ENCODE peak calls at places on chromosomes 13 and 19, in seven cellular contexts. One of them, this sample, is unnamed. For H3K4me1 and H3K27me3, the result is how much of the 10 kb centered on the place peaks cover.

GRCh38 chr19:18725755-18726416 is 42.4 kb downstream of the CRTC1 start:
- DNase-seq in uterus: peak
- DNase-seq in heart left ventricle: no peak
- DNase-seq in ovary: peak
- DNase-seq in esophagus squamous epithelium: no peak
- DNase-seq in lower lobe of right lung: no peak
- DNase-seq in cardiac muscle cell: no peak
- DNase-seq in this sample: no peak

GRCh38 chr19:11342429-11342828 is 3.0 kb upstream of the RAB3D start:
- DNase-seq in heart left ventricle: no peak
- DNase-seq in lower lobe of right lung: no peak
- DNase-seq in esophagus squamous epithelium: no peak
- DNase-seq in uterus: no peak
- DNase-seq in cardiac muscle cell: no peak
- DNase-seq in ovary: no peak
- DNase-seq in this sample: no peak

GRCh38 chr13:99766641-99767045 is 204.9 kb downstream of the ZIC5 start:
- DNase-seq in ovary: no peak
- DNase-seq in uterus: no peak
- DNase-seq in lower lobe of right lung: no peak
- DNase-seq in cardiac muscle cell: no peak
- DNase-seq in heart left ventricle: no peak
- DNase-seq in esophagus squamous epithelium: no peak
- DNase-seq in this sample: no peak

GRCh38 chr13:27644302-27644701 is 22.6 kb downstream of the POLR1D start:
- DNase-seq in esophagus squamous epithelium: no peak
- DNase-seq in cardiac muscle cell: no peak
- DNase-seq in ovary: no peak
- DNase-seq in lower lobe of right lung: no peak
- DNase-seq in uterus: no peak
- DNase-seq in heart left ventricle: no peak
- DNase-seq in this sample: no peak

GRCh38 chr19:5983367-5983955 is 5.5 kb upstream of the RANBP3 start:
- DNase-seq in lower lobe of right lung: no peak
- DNase-seq in esophagus squamous epithelium: no peak
- DNase-seq in uterus: no peak
- DNase-seq in heart left ventricle: no peak
- DNase-seq in cardiac muscle cell: no peak
- DNase-seq in ovary: no peak
- DNase-seq in this sample: no peak

GRCh38 chr19:48513289-48514122 is 1.9 kb upstream of the LMTK3 start:
- DNase-seq in cardiac muscle cell: peak
- DNase-seq in heart left ventricle: no peak
- DNase-seq in lower lobe of right lung: peak
- DNase-seq in ovary: peak
- DNase-seq in uterus: peak
- DNase-seq in esophagus squamous epithelium: no peak
- DNase-seq in this sample: peak

GRCh38 chr13:68810660-68811059 is 1297.0 kb upstream of the ATXN8OS start:
- DNase-seq in uterus: no peak
- DNase-seq in esophagus squamous epithelium: no peak
- DNase-seq in ovary: no peak
- DNase-seq in cardiac muscle cell: peak
- DNase-seq in lower lobe of right lung: no peak
- DNase-seq in heart left ventricle: no peak
- DNase-seq in this sample: no peak

GRCh38 chr19:48962029-48962848 is 2.9 kb upstream of the FTL start:
- DNase-seq in uterus: no peak
- DNase-seq in cardiac muscle cell: no peak
- DNase-seq in esophagus squamous epithelium: no peak
- DNase-seq in ovary: peak
- DNase-seq in heart left ventricle: peak
- DNase-seq in lower lobe of right lung: peak
- DNase-seq in this sample: peak

GRCh38 chr19:32318884-32319520 is 26.4 kb upstream of the ZNF507 start:
- DNase-seq in uterus: no peak
- DNase-seq in lower lobe of right lung: no peak
- DNase-seq in ovary: no peak
- DNase-seq in heart left ventricle: no peak
- DNase-seq in cardiac muscle cell: peak
- DNase-seq in esophagus squamous epithelium: no peak
- DNase-seq in this sample: no peak

GRCh38 chr19:30066781-30067759 is 125.0 kb downstream of the URI1 start:
- DNase-seq in ovary: no peak
- DNase-seq in heart left ventricle: no peak
- DNase-seq in lower lobe of right lung: peak
- DNase-seq in cardiac muscle cell: no peak
- DNase-seq in esophagus squamous epithelium: no peak
- DNase-seq in uterus: no peak
- DNase-seq in this sample: peak

GRCh38 chr19:6833166-6833790 is 54.1 kb upstream of the ADGRE1 start:
- DNase-seq in cardiac muscle cell: no peak
- DNase-seq in lower lobe of right lung: no peak
- DNase-seq in uterus: no peak
- DNase-seq in heart left ventricle: no peak
- DNase-seq in ovary: no peak
- DNase-seq in esophagus squamous epithelium: no peak
- DNase-seq in this sample: no peak

GRCh38 chr19:48770223-48770622 is 14.9 kb downstream of the FGF21 start:
- DNase-seq in lower lobe of right lung: no peak
- DNase-seq in cardiac muscle cell: no peak
- DNase-seq in uterus: no peak
- DNase-seq in heart left ventricle: no peak
- DNase-seq in ovary: no peak
- DNase-seq in esophagus squamous epithelium: no peak
- DNase-seq in this sample: no peak

GRCh38 chr13:97568850-97569249 is 134.9 kb downstream of the RAP2A start:
- DNase-seq in cardiac muscle cell: no peak
- DNase-seq in uterus: no peak
- DNase-seq in esophagus squamous epithelium: no peak
- DNase-seq in lower lobe of right lung: no peak
- DNase-seq in ovary: no peak
- DNase-seq in heart left ventricle: no peak
- DNase-seq in this sample: no peak

GRCh38 chr13:90808838-90809237 is 538.6 kb upstream of the MIR17HG start:
- DNase-seq in lower lobe of right lung: no peak
- DNase-seq in ovary: no peak
- DNase-seq in heart left ventricle: no peak
- DNase-seq in esophagus squamous epithelium: no peak
- DNase-seq in uterus: no peak
- DNase-seq in cardiac muscle cell: no peak
- DNase-seq in this sample: no peak

GRCh38 chr19:6223461-6224307 is 56.1 kb downstream of the MLLT1 start:
- DNase-seq in ovary: no peak
- DNase-seq in lower lobe of right lung: no peak
- DNase-seq in esophagus squamous epithelium: no peak
- DNase-seq in heart left ventricle: no peak
- DNase-seq in cardiac muscle cell: no peak
- DNase-seq in uterus: no peak
- DNase-seq in this sample: no peak

GRCh38 chr13:46491641-46492040 is 61.3 kb upstream of the LRCH1 start:
- DNase-seq in heart left ventricle: no peak
- DNase-seq in lower lobe of right lung: no peak
- DNase-seq in uterus: no peak
- DNase-seq in cardiac muscle cell: no peak
- DNase-seq in esophagus squamous epithelium: no peak
- DNase-seq in ovary: no peak
- DNase-seq in this sample: no peak

GRCh38 chr19:49631279-49631588 is 8.7 kb downstream of the RRAS start:
- DNase-seq in uterus: no peak
- DNase-seq in esophagus squamous epithelium: no peak
- DNase-seq in ovary: no peak
- DNase-seq in cardiac muscle cell: no peak
- DNase-seq in heart left ventricle: no peak
- DNase-seq in lower lobe of right lung: no peak
- DNase-seq in this sample: no peak

GRCh38 chr19:31597616-31598015 is 248.4 kb upstream of the TSHZ3 start:
- DNase-seq in heart left ventricle: no peak
- DNase-seq in lower lobe of right lung: no peak
- DNase-seq in cardiac muscle cell: no peak
- DNase-seq in uterus: no peak
- DNase-seq in ovary: no peak
- DNase-seq in esophagus squamous epithelium: no peak
- DNase-seq in this sample: no peak

GRCh38 chr19:1954547-1954946 is 13.6 kb downstream of the CSNK1G2 start:
- DNase-seq in esophagus squamous epithelium: no peak
- DNase-seq in lower lobe of right lung: no peak
- DNase-seq in heart left ventricle: no peak
- DNase-seq in ovary: no peak
- DNase-seq in cardiac muscle cell: no peak
- DNase-seq in uterus: no peak
- DNase-seq in this sample: no peak

GRCh38 chr19:1955171-1956142 is 14.5 kb downstream of the CSNK1G2 start:
- DNase-seq in esophagus squamous epithelium: no peak
- DNase-seq in cardiac muscle cell: no peak
- DNase-seq in uterus: no peak
- DNase-seq in ovary: no peak
- DNase-seq in heart left ventricle: no peak
- DNase-seq in lower lobe of right lung: no peak
- DNase-seq in this sample: no peak

GRCh38 chr19:1956143-1956537 is 15.2 kb downstream of the CSNK1G2 start:
- DNase-seq in heart left ventricle: no peak
- DNase-seq in lower lobe of right lung: no peak
- DNase-seq in esophagus squamous epithelium: no peak
- DNase-seq in cardiac muscle cell: no peak
- DNase-seq in uterus: no peak
- DNase-seq in ovary: no peak
- DNase-seq in this sample: no peak

GRCh38 chr19:1957562-1958248 is 16.7 kb downstream of the CSNK1G2 start:
- DNase-seq in ovary: no peak
- DNase-seq in heart left ventricle: no peak
- DNase-seq in esophagus squamous epithelium: no peak
- DNase-seq in cardiac muscle cell: no peak
- DNase-seq in uterus: no peak
- DNase-seq in lower lobe of right lung: no peak
- DNase-seq in this sample: no peak

DNA sequence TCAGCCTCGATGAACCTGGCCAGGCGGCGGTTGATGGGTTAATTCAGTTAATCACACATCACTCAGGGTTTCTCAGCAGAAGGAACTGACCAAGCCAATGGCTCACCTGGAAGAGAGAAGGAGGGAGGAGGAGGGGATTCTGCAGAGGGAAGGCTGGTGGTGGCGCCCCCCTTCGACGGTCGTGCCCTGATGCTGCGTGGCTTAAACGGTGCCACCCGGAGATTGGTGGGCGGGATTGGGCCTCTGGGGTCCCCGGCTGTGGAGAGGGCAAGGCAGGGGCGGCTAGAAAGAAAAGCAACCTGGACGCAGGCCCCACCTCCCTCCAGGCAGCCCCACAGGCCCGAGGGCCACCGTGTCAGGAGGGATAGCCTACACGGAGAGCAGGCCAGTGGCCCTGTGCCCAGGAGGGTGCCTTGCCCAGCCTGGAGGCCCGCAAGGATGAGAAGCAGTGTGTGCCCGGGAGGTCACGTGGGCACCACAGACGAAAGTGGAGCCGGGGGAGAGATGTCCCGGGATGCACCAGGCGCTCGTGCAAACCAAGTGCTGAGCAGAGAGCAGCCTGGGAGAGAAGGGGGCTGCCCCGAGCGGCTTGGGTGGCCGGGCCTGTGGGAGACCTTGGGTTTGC is 16.0 kb downstream of the CSNK1G2 start:
- DNase-seq in lower lobe of right lung: no peak
- DNase-seq in ovary: no peak
- DNase-seq in heart left ventricle: no peak
- DNase-seq in esophagus squamous epithelium: no peak
- DNase-seq in cardiac muscle cell: no peak
- DNase-seq in uterus: no peak
- DNase-seq in this sample: no peak
- TF ChIP-seq CTCF in lower lobe of right lung: no peak
- TF ChIP-seq CTCF in ovary: no peak
- TF ChIP-seq CTCF in heart left ventricle: no peak
- TF ChIP-seq CTCF in esophagus squamous epithelium: no peak
- TF ChIP-seq CTCF in cardiac muscle cell: no peak
- TF ChIP-seq CTCF in uterus: no peak
- TF ChIP-seq CTCF in this sample: no peak

GRCh38 chr19:38701455-38702063 is 42.7 kb downstream of the CAPN12 start:
- DNase-seq in heart left ventricle: no peak
- DNase-seq in ovary: no peak
- DNase-seq in cardiac muscle cell: no peak
- DNase-seq in esophagus squamous epithelium: no peak
- DNase-seq in lower lobe of right lung: no peak
- DNase-seq in uterus: no peak
- DNase-seq in this sample: peak
- H3K4me1 ChIP-seq in heart left ventricle: half or more
- H3K4me1 ChIP-seq in ovary: under half
- H3K4me1 ChIP-seq in cardiac muscle cell: under half
- H3K4me1 ChIP-seq in esophagus squamous epithelium: half or more
- H3K4me1 ChIP-seq in lower lobe of right lung: half or more
- H3K4me1 ChIP-seq in uterus: under half
- H3K4me1 ChIP-seq in this sample: under half

GRCh38 chr19:51022526-51022925 is 3.0 kb upstream of the KLK10 start:
- DNase-seq in lower lobe of right lung: no peak
- DNase-seq in ovary: no peak
- DNase-seq in heart left ventricle: no peak
- DNase-seq in esophagus squamous epithelium: no peak
- DNase-seq in uterus: no peak
- DNase-seq in cardiac muscle cell: no peak
- DNase-seq in this sample: no peak

GRCh38 chr19:51025809-51026553 is 435 bp downstream of the KLK11 start:
- DNase-seq in esophagus squamous epithelium: no peak
- DNase-seq in cardiac muscle cell: no peak
- DNase-seq in lower lobe of right lung: no peak
- DNase-seq in heart left ventricle: no peak
- DNase-seq in uterus: no peak
- DNase-seq in ovary: peak
- DNase-seq in this sample: no peak

GRCh38 chr19:51025401-51025800 is 1.0 kb downstream of the KLK11 start:
- DNase-seq in esophagus squamous epithelium: no peak
- DNase-seq in lower lobe of right lung: no peak
- DNase-seq in cardiac muscle cell: no peak
- DNase-seq in uterus: no peak
- DNase-seq in ovary: no peak
- DNase-seq in heart left ventricle: no peak
- DNase-seq in this sample: no peak

GRCh38 chr19:51024924-51025323 is 1.5 kb downstream of the KLK11 start:
- DNase-seq in ovary: no peak
- DNase-seq in esophagus squamous epithelium: no peak
- DNase-seq in cardiac muscle cell: no peak
- DNase-seq in heart left ventricle: no peak
- DNase-seq in lower lobe of right lung: no peak
- DNase-seq in uterus: no peak
- DNase-seq in this sample: no peak

DNA sequence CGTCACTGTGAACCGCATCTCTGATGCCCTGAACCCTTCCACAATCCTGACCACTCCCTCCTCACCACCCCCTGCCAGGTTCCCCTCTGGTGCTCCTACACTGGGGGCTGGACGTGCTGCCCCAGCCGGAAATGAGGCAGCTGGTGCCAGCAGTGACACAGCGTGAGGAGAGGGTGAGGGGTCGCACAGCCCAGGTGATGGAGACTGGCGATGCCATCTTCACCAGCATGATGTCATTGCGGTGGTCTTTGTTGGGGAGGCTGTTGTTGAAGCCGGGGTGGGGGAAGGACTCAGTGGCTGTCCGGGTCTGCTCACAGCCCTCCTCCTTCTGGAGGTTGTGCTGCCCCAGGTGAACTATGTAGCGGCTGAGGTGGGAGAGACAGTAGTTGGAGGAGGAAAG is 2.5 kb downstream of the KLK11 start:
- DNase-seq in uterus: no peak
- DNase-seq in cardiac muscle cell: no peak
- DNase-seq in heart left ventricle: no peak
- DNase-seq in esophagus squamous epithelium: no peak
- DNase-seq in ovary: no peak
- DNase-seq in lower lobe of right lung: no peak
- DNase-seq in this sample: no peak
- H3K27me3 ChIP-seq in uterus: under half
- H3K27me3 ChIP-seq in cardiac muscle cell: under half
- H3K27me3 ChIP-seq in heart left ventricle: under half
- H3K27me3 ChIP-seq in esophagus squamous epithelium: under half
- H3K27me3 ChIP-seq in ovary: under half
- H3K27me3 ChIP-seq in lower lobe of right lung: half or more
- H3K27me3 ChIP-seq in this sample: under half

GRCh38 chr19:16066611-16067104 is 9.6 kb upstream of the TPM4 start:
- DNase-seq in ovary: no peak
- DNase-seq in uterus: no peak
- DNase-seq in lower lobe of right lung: peak
- DNase-seq in esophagus squamous epithelium: no peak
- DNase-seq in heart left ventricle: peak
- DNase-seq in cardiac muscle cell: no peak
- DNase-seq in this sample: peak
- TF ChIP-seq CTCF in ovary: no peak
- TF ChIP-seq CTCF in uterus: peak
- TF ChIP-seq CTCF in lower lobe of right lung: peak
- TF ChIP-seq CTCF in esophagus squamous epithelium: no peak
- TF ChIP-seq CTCF in heart left ventricle: peak
- TF ChIP-seq CTCF in cardiac muscle cell: no peak
- TF ChIP-seq CTCF in this sample: no peak